ENCODE peak calls at places on chromosomes 7 and 10, in eight cellular contexts. U is K562, R is IMR-90, M is neuronal stem cell, Z is GM23248, B is PC-3, E is DND-41, Q is mammary epithelial cell. T is an unnamed sample. For H3K36me3, the result is how much of the 10 kb centered on the place peaks cover.

GRCh38 chr7:83655951-83656556 is 7.1 kb upstream of the SEMA3E start:
- DNase-seq in R (peak), M (no peak), B (peak), Z (peak), U (peak), Q (peak), E (peak), T (peak)

GRCh38 chr10:125102216-125102615 is 58.1 kb downstream of the CTBP2 start:
- DNase-seq in Q (peak), U (no peak), E (no peak), Z (peak), M (no peak), B (no peak), R (peak), T (peak)

GRCh38 chr10:44628921-44629320 is 244.0 kb upstream of the CXCL12 start:
- DNase-seq in U (peak), E (no peak), M (no peak), Q (peak), R (peak), Z (peak), B (peak), T (no peak)

GRCh38 chr10:102681696-102682095 is 32.5 kb downstream of the ARL3 start:
- DNase-seq in Q (no peak), E (no peak), U (peak), M (no peak), Z (no peak), B (no peak), R (no peak), T (no peak)

GRCh38 chr7:31407277-31407676 is 66.8 kb upstream of the NEUROD6 start:
- DNase-seq in M (no peak), U (no peak), Q (no peak), E (no peak), R (no peak), Z (no peak), B (no peak), T (no peak)

GRCh38 chr7:11751807-11752389 is 80.1 kb downstream of the THSD7A start:
- DNase-seq in Z (no peak), R (no peak), E (no peak), U (no peak), Q (no peak), B (peak), M (no peak), T (no peak)

GRCh38 chr7:27737178-27737577 is 2.8 kb upstream of the TAX1BP1 start:
- DNase-seq in U (no peak), E (no peak), R (no peak), Z (no peak), M (no peak), B (no peak), Q (no peak), T (no peak)

GRCh38 chr10:132587175-132587574 is 49.6 kb downstream of the INPP5A start:
- DNase-seq in B (no peak), M (no peak), Z (no peak), Q (no peak), R (no peak), E (no peak), U (no peak), T (no peak)

GRCh38 chr10:5283305-5284158 is 81.2 kb upstream of the UCN3 start:
- DNase-seq in B (peak), Q (peak), E (peak), R (peak), U (peak), M (peak), Z (peak), T (peak)

GRCh38 chr10:87702973-87703294 is 43.3 kb downstream of the PAPSS2 start:
- DNase-seq in M (no peak), Z (no peak), E (no peak), Q (no peak), R (no peak), U (no peak), B (no peak), T (no peak)

GRCh38 chr10:78202386-78202785 is 168.7 kb downstream of the RPS24 start:
- DNase-seq in E (no peak), U (no peak), B (no peak), M (no peak), R (no peak), Q (no peak), Z (no peak), T (no peak)

GRCh38 chr7:132580717-132581285 is 4.5 kb upstream of the PLXNA4 start:
- DNase-seq in R (peak), Q (peak), M (peak), E (peak), Z (peak), U (peak), B (peak), T (peak)

GRCh38 chr7:74097937-74098614 is 14.5 kb downstream of the LIMK1 start:
- DNase-seq in M (no peak), Z (peak), R (peak), B (peak), U (no peak), E (no peak), Q (peak), T (peak)

GRCh38 chr10:54587973-54588372 is 213.1 kb downstream of the PCDH15 start:
- DNase-seq in R (no peak), Q (no peak), B (peak), M (no peak), U (no peak), Z (no peak), E (no peak), T (no peak)

GRCh38 chr10:13189946-13190345 is 28.6 kb downstream of the MCM10 start:
- DNase-seq in M (no peak), Z (peak), R (peak), B (no peak), E (no peak), U (no peak), Q (no peak), T (no peak)

GRCh38 chr7:89773594-89773993 is 380.7 kb upstream of the STEAP1 start:
- DNase-seq in Q (no peak), B (no peak), E (no peak), Z (no peak), R (no peak), U (no peak), M (no peak), T (no peak)

GRCh38 chr10:8037199-8037801 is 17.2 kb upstream of the GATA3 start:
- DNase-seq in R (no peak), E (no peak), Q (no peak), B (no peak), Z (no peak), M (peak), U (no peak), T (no peak)

DNA sequence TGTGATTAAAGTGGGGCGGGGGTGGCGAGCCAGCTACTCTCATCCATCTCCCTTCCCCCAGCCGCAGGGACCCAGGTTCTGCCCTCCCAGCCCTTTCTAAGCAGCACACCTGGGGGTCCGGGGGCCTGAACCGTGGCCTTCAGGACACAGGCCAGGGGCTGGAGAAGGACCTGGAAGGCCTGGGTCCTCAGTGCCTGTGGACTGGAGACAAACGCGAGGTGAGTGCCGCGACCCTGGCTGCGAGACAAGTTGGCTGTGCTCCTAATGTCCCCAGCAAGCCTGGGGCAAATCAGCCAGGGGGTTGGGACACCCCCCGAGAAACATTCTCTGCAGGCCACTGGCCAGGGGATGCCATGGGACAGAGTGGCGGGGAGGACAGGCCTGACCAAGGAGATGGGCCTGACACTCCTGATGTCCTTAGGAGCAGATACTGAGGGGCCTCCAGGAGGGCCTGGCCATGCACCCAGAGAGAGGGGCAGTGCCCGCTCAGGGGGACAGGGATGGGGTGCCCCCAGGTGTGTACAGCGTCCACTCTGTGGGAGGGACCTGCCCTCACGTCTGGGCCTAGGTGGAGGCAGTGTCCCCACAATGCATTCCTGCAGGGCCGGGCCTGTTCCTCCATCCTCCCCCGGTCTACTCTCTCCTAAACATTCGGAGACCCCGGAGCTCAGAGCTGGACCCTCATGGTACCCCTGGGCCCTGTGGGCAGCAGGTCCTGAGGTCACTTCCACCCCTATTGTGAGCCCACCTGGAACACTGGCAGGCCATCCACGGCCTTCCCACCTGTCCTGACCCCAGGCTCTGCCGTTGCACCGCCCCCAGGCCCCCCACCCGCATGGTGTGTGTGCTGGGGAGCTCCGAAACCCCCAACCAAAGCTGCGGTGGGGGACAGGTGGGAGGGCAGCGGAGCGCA is 13.1 kb downstream of the BRAT1 start:
- DNase-seq in B (no peak), Z (no peak), R (no peak), M (no peak), E (no peak), Q (no peak), U (no peak), T (no peak)
- H3K36me3 ChIP-seq in B (under half), Z (under half), R (half or more), M (half or more), E (half or more), Q (under half), U (half or more), T (under half)

GRCh38 chr7:23247101-23247601 is 576 bp downstream of the GPNMB start:
- DNase-seq in M (no peak), E (no peak), B (no peak), U (no peak), R (no peak), Q (no peak), Z (no peak), T (no peak)

GRCh38 chr7:23249486-23249885 is 2.9 kb downstream of the GPNMB start:
- DNase-seq in E (no peak), R (no peak), Q (no peak), B (no peak), M (no peak), Z (no peak), U (no peak), T (no peak)

GRCh38 chr7:23247602-23248335 is 1.2 kb downstream of the GPNMB start:
- DNase-seq in U (no peak), Z (peak), R (no peak), Q (no peak), M (no peak), E (no peak), B (no peak), T (peak)

GRCh38 chr7:23244335-23244635 is 2.3 kb upstream of the GPNMB start:
- DNase-seq in R (no peak), M (no peak), Z (no peak), E (no peak), U (no peak), B (no peak), Q (no peak), T (no peak)

DNA sequence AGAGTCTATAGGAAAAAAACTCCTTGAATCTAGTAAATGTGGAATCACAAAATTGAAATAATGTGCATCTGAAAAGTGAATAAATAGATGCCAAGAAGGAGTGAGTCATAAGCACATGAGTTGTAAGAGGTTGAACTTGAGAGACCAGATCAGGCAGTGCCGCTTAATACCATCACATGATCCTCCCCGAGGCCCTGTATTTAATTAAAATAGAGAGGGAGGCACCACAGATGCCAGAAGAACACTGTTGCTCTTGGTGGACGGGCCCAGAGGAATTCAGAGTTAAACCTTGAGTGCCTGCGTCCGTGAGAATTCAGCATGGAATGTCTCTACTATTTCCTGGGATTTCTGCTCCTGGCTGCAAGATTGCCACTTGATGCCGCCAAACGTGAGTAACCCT is at the start of gene GPNMB:
- DNase-seq in U (no peak), R (peak), E (no peak), B (peak), M (no peak), Q (peak), Z (peak), T (peak)
- H3K9ac ChIP-seq in U (peak), R (no peak), E (no peak), B (no peak), M (peak), Q (no peak), Z (peak), T (no peak)

DNA sequence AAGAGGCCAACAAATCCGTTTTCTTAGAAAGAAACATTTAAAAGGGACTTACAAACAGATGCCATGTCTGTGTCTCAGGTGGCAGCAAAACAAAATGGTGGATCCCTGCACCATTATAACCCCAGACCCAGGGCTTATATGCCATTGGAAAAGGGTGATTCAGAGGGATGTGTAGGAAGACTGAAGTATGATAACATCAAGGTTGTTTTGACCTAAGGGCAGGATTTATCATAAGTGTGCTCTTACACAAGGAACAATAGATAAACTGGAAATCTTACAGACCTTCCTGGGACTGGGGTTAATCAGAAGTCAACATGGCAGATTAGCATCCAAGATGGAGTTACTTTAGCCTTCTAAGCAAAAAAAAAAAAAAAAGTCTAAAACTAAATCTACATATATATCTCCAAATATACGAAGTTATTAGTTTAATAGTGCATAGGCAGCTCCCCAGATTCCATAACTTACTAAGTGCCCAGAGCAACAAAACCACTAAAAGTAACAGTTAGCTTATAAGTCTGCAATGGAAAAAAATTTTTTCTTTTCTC is 34.3 kb upstream of the WNT16 start:
- DNase-seq in U (no peak), E (no peak), M (no peak), Q (no peak), B (no peak), Z (no peak), R (no peak), T (no peak)
- H3K36me3 ChIP-seq in U (half or more), E (under half), M (under half), Q (under half), B (under half), Z (under half), R (under half), T (under half)

GRCh38 chr7:8441602-8442294 is 8.3 kb downstream of the NXPH1 start:
- DNase-seq in U (no peak), M (no peak), E (no peak), B (no peak), Z (no peak), Q (no peak), R (no peak), T (no peak)
- H3K9ac ChIP-seq in U (no peak), M (no peak), E (no peak), B (no peak), Z (no peak), Q (no peak), R (no peak), T (no peak)

DNA sequence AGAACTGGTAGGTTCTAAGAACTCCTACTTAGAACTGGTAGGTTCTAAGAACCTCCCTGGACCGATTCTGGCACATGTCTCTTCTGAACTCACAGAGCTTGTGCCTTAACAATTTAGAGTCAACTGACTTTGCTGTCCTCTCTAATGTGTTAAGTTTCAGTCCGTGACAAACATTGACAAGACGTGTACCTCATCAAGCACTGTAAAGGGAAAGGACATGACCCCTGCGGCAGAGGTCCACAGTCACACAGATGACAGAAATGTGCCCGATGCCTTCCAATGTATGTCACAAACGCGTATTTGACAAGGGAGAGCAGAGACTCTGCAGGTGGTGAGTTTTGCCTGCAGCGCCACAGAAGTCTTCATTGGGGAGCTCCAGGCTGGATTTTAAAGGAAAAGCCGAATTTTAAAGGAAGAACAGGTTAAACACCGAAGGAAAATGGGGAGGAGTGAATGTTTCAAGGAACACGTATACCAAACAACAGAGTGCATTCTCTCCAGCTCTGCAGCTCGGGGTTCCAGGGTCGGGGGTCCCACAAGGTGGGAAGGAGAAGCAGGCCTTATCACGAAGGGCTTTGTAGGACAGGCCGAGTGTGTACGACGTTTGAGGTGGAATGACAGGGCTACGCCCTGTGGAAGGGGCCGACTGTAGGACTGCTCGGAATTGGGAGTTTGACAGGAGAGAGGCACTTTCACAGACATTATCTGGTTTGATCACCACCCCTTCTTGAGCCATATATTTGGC is 161.2 kb upstream of the KLF14 start:
- DNase-seq in M (no peak), B (no peak), Z (no peak), R (no peak), Q (no peak), U (no peak), E (no peak), T (no peak)
- H3K36me3 ChIP-seq in M (under half), B (half or more), Z (half or more), R (half or more), Q (under half), U (under half), E (half or more), T (under half)

GRCh38 chr10:106872176-106872575 is 292.3 kb downstream of the SORCS1 start:
- DNase-seq in U (no peak), B (no peak), Z (no peak), R (no peak), E (no peak), Q (no peak), M (no peak), T (no peak)

GRCh38 chr10:106873770-106874717 is 290.5 kb downstream of the SORCS1 start:
- DNase-seq in E (no peak), M (no peak), Z (no peak), B (no peak), R (no peak), U (no peak), Q (no peak), T (no peak)

GRCh38 chr10:106877574-106877973 is 286.9 kb downstream of the SORCS1 start:
- DNase-seq in M (no peak), U (no peak), R (no peak), Q (no peak), Z (no peak), E (no peak), B (no peak), T (no peak)
- H3K9ac ChIP-seq in M (no peak), U (no peak), R (no peak), Q (no peak), Z (no peak), E (no peak), B (no peak), T (no peak)

T was measured in colonic mucosa.